ENCODE peak calls at places on chromosomes 2 and 18, in seven cellular contexts. Y, C, B, H, U, K and G are unnamed samples.

GRCh38 chr2:218343591-218343990 is 13.1 kb upstream of the CATIP start:
- DNase-seq in C (no peak), K (peak), H (peak), U (no peak), Y (peak), B (no peak), G (no peak)

GRCh38 chr2:33291278-33292013 is 185.0 kb upstream of the RASGRP3 start:
- DNase-seq in U (no peak), Y (peak), C (no peak), K (no peak), H (peak), B (no peak), G (no peak)

GRCh38 chr18:57807336-57808117 is 4.4 kb upstream of the ATP8B1 start:
- DNase-seq in K (no peak), H (peak), B (peak), C (no peak), U (no peak), Y (peak), G (no peak)

GRCh38 chr2:101463885-101464653 is 10.8 kb downstream of the RFX8 start:
- DNase-seq in C (no peak), K (no peak), B (no peak), H (peak), U (no peak), Y (peak), G (no peak)

GRCh38 chr2:234324151-234324550 is 172.7 kb downstream of the ARL4C start:
- DNase-seq in H (peak), Y (no peak), B (no peak), C (no peak), U (no peak), K (no peak), G (no peak)

GRCh38 chr2:62485780-62486765 is 19.9 kb downstream of the TMEM17 start:
- DNase-seq in Y (peak), B (no peak), K (no peak), H (peak), C (no peak), U (no peak), G (no peak)

GRCh38 chr2:65396348-65397026 is 35.9 kb downstream of the SPRED2 start:
- DNase-seq in H (peak), C (no peak), K (peak), Y (peak), B (no peak), U (no peak), G (no peak)

GRCh38 chr2:122205637-122206036 is 450.2 kb downstream of the TSN start:
- DNase-seq in C (no peak), B (no peak), U (no peak), K (no peak), H (no peak), Y (no peak), G (no peak)

GRCh38 chr2:9741110-9741509 is 102.2 kb upstream of the TAF1B start:
- DNase-seq in B (no peak), C (no peak), U (no peak), K (no peak), Y (no peak), H (no peak), G (no peak)

GRCh38 chr2:195202163-195202845 is 454.7 kb upstream of the SLC39A10 start:
- DNase-seq in U (no peak), H (peak), C (no peak), K (no peak), Y (no peak), B (no peak), G (no peak)

GRCh38 chr2:149598014-149598395 is 10.4 kb upstream of the MMADHC start:
- DNase-seq in K (no peak), U (no peak), C (no peak), H (peak), Y (no peak), B (peak), G (no peak)

GRCh38 chr18:63317556-63317946 is 2.0 kb downstream of the BCL2 start:
- DNase-seq in B (no peak), Y (no peak), C (no peak), H (no peak), U (no peak), K (no peak), G (no peak)

GRCh38 chr2:64857581-64858471 is 131.4 kb upstream of the SLC1A4 start:
- DNase-seq in C (no peak), U (no peak), B (peak), H (peak), Y (peak), K (no peak), G (no peak)

GRCh38 chr18:23701544-23702064 is 12.4 kb downstream of the LAMA3 start:
- DNase-seq in C (no peak), Y (no peak), B (no peak), K (no peak), H (no peak), U (no peak), G (no peak)

GRCh38 chr2:31204761-31205160 is 12.6 kb downstream of the CAPN14 start:
- DNase-seq in C (no peak), Y (no peak), K (no peak), U (no peak), H (no peak), B (no peak), G (no peak)

GRCh38 chr2:46634905-46635304 is 155.5 kb downstream of the TMEM247 start:
- DNase-seq in C (no peak), B (no peak), H (no peak), U (no peak), K (no peak), Y (no peak), G (no peak)

GRCh38 chr2:45962522-45962921 is 311.0 kb downstream of the PRKCE start:
- DNase-seq in H (peak), Y (peak), U (no peak), B (peak), K (peak), C (no peak), G (no peak)

GRCh38 chr2:237229905-237230304 is 144.2 kb downstream of the COPS8 start:
- DNase-seq in C (no peak), Y (no peak), H (peak), K (no peak), B (no peak), U (no peak), G (no peak)

GRCh38 chr2:58146707-58147106 is 94.4 kb downstream of the FANCL start:
- DNase-seq in U (no peak), B (no peak), C (no peak), H (peak), Y (peak), K (no peak), G (no peak)

GRCh38 chr18:74806073-74806472 is 208.4 kb downstream of the ZNF407 start:
- DNase-seq in H (no peak), Y (no peak), K (no peak), U (no peak), B (no peak), C (no peak), G (no peak)

GRCh38 chr18:58078889-58079573 is 35.0 kb downstream of the NEDD4L start:
- DNase-seq in H (no peak), B (no peak), K (no peak), C (no peak), U (no peak), Y (no peak), G (no peak)

GRCh38 chr2:54047076-54047475 is 68.3 kb upstream of the ACYP2 start:
- DNase-seq in H (no peak), U (no peak), Y (no peak), C (no peak), B (no peak), K (no peak), G (no peak)

GRCh38 chr18:36724169-36724568 is 104.6 kb downstream of the TPGS2 start:
- DNase-seq in H (no peak), U (no peak), K (no peak), C (no peak), B (no peak), Y (no peak), G (no peak)

GRCh38 chr2:238744951-238745350 is 102.9 kb upstream of the TWIST2 start:
- DNase-seq in Y (no peak), B (no peak), C (no peak), H (no peak), K (no peak), U (no peak), G (no peak)

GRCh38 chr2:1501991-1502390 is 88.7 kb downstream of the TPO start:
- DNase-seq in Y (no peak), U (no peak), B (no peak), C (no peak), K (no peak), H (no peak), G (no peak)

GRCh38 chr2:7825591-7826312 is 856.1 kb upstream of the ID2 start:
- DNase-seq in K (no peak), C (peak), B (no peak), Y (peak), H (no peak), U (no peak), G (no peak)

GRCh38 chr2:10561636-10562035 is 113.5 kb upstream of the ODC1 start:
- DNase-seq in U (no peak), B (no peak), K (no peak), H (peak), Y (no peak), C (no peak), G (no peak)

GRCh38 chr2:46003912-46004473 is 293.2 kb upstream of the EPAS1 start:
- DNase-seq in C (no peak), H (no peak), Y (peak), B (no peak), U (no peak), K (no peak), G (no peak)

GRCh38 chr18:11500153-11501122 is 109.0 kb upstream of the SLC35G4 start:
- DNase-seq in H (peak), U (peak), Y (peak), B (peak), K (no peak), C (no peak), G (no peak)

GRCh38 chr2:219486424-219486959 is 12.2 kb upstream of the GMPPA start:
- DNase-seq in C (no peak), K (no peak), H (no peak), B (no peak), Y (no peak), U (no peak), G (no peak)

GRCh38 chr18:23274638-23275482 is 139.6 kb downstream of the CABLES1 start:
- DNase-seq in C (no peak), U (no peak), H (no peak), B (no peak), Y (no peak), K (no peak), G (no peak)

GRCh38 chr2:70921031-70921430 is 14.7 kb upstream of the ATP6V1B1 start:
- DNase-seq in C (no peak), U (no peak), Y (no peak), B (no peak), H (no peak), K (no peak), G (no peak)

GRCh38 chr18:10485475-10485874 is 31.0 kb downstream of the APCDD1 start:
- DNase-seq in U (no peak), B (no peak), H (no peak), K (no peak), C (no peak), Y (no peak), G (no peak)

DNA sequence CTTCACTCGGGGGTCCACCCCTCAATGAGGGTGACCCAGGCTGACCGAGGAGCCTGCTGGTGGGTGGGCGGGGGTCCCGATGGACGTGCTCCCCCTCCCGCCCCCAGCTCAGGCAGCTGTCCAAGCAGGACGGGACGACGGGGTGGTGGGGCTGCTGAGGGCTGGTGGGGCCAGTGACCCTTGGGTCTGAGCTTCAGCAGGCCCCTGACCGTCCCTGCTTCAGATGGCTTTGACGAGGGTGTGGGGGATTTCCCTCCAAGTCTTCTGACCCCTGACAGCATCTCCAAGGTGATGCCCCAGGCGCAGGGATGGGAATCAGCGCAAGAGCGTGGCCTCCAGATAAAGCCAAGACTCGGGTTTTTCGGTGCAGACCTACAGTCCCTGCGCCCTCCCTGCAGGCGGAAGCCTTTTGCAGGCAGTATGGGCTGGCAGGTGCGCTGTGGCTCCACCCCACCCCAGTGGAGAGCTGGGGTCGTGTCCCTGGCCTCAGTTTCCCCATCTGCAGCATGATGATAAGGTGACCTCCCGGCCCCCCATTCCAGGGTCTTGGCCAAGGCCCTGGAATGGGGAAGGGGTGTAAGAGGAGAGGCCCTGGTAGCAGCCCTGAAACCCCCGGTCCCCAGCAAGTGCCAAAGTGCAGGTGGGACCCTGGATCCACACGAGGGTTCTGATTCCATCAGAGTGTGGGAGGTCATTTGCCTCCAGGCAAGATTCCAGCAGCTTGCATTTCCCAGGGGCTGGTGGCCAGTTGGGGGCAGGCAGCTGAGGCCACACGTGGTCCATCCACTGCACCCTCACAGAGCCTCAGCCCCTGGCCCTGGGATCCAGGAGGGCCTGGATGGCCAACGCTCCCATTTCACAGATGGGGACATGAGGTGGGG is 8.7 kb downstream of the CROCC2 start:
- DNase-seq in K (no peak), C (no peak), U (no peak), H (peak), Y (no peak), B (no peak), G (no peak)
- TF ChIP-seq CTCF in K (no peak), C (no peak), U (no peak), H (no peak), Y (no peak), B (no peak), G (no peak)

GRCh38 chr2:97664636-97664970 is 759 bp upstream of the ACTR1B start:
- DNase-seq in C (no peak), B (no peak), Y (no peak), K (no peak), U (no peak), H (no peak), G (no peak)
- TF ChIP-seq CTCF in C (no peak), B (no peak), Y (no peak), K (no peak), U (no peak), H (no peak), G (no peak)

DNA sequence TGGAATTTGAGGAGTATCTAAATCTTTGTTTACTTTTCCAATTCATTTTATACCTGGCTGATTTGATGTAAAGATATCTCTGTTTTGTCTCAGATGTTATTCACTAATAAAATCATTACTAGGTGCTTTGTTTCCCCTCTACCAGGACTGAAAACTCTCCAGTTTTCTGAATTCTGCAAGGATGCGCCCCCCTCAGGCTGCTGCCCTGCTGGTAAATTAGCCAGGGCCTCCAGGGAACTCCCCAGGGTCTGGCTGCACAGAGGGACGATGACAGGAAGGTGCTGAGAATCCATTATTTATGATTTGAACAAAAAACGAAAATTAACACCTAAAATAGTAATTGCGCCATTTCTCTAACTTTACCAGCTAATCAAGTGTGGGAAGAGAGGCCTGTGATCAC is 541.2 kb upstream of the POU3F3 start:
- DNase-seq in C (no peak), Y (no peak), U (no peak), B (no peak), K (no peak), H (no peak), G (no peak)
- TF ChIP-seq CTCF in C (no peak), Y (no peak), U (no peak), B (no peak), K (no peak), H (no peak), G (no peak)

DNA sequence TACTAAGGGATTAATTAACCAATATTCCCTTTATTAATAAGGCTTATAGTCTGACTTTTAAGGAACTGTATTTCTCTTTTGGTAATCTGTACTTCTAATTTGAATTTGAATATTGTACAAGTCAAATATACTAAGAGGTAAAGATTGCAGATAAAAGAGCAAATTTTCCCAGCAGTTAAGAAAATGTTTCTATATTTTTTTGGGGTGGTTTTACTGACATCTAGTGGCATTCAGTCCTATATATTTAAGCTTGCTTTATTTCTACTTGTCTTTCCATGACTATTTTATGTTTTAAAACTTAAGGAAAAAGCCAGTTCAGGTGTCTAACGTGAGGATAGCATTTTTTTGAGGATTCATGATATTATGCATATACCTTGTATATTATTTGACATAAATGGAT is 41.6 kb downstream of the TDRD15 start:
- DNase-seq in U (no peak), H (peak), K (no peak), B (no peak), C (no peak), Y (no peak), G (no peak)
- TF ChIP-seq CTCF in U (no peak), H (peak), K (no peak), B (no peak), C (no peak), Y (no peak), G (no peak)